ENCODE peak calls at places on chromosomes 2 and 18, in eight cellular contexts. One of them, this sample, is unnamed.

GRCh38 chr2:28809927-28810326 is 707 bp upstream of the SPDYA start:
- DNase-seq in GOT3: no peak
- DNase-seq in NB4: peak
- DNase-seq in head of caudate nucleus: no peak
- DNase-seq in RWPE1: no peak
- DNase-seq in amniotic stem cell: no peak
- DNase-seq in Panc1: no peak
- DNase-seq in Right ventricle myocardium inferior: no peak
- DNase-seq in this sample: no peak

GRCh38 chr2:231708773-231709635 is 679 bp downstream of the PTMA start:
- DNase-seq in GOT3: peak
- DNase-seq in NB4: peak
- DNase-seq in head of caudate nucleus: peak
- DNase-seq in RWPE1: no peak
- DNase-seq in amniotic stem cell: no peak
- DNase-seq in Panc1: no peak
- DNase-seq in Right ventricle myocardium inferior: peak
- DNase-seq in this sample: no peak

GRCh38 chr2:181785677-181786344 is 105.5 kb upstream of the NEUROD1 start:
- DNase-seq in GOT3: no peak
- DNase-seq in NB4: no peak
- DNase-seq in head of caudate nucleus: no peak
- DNase-seq in RWPE1: peak
- DNase-seq in amniotic stem cell: no peak
- DNase-seq in Panc1: no peak
- DNase-seq in Right ventricle myocardium inferior: no peak
- DNase-seq in this sample: no peak

GRCh38 chr2:74226648-74227213 is 28.3 kb downstream of the MTHFD2 start:
- DNase-seq in GOT3: no peak
- DNase-seq in NB4: no peak
- DNase-seq in head of caudate nucleus: no peak
- DNase-seq in RWPE1: peak
- DNase-seq in amniotic stem cell: no peak
- DNase-seq in Panc1: no peak
- DNase-seq in Right ventricle myocardium inferior: no peak
- DNase-seq in this sample: no peak

GRCh38 chr2:1891147-1891546 is 146.8 kb upstream of the PXDN start:
- DNase-seq in GOT3: no peak
- DNase-seq in NB4: no peak
- DNase-seq in head of caudate nucleus: no peak
- DNase-seq in RWPE1: no peak
- DNase-seq in amniotic stem cell: no peak
- DNase-seq in Panc1: no peak
- DNase-seq in Right ventricle myocardium inferior: no peak
- DNase-seq in this sample: no peak

GRCh38 chr2:232629201-232629475 is 4.3 kb upstream of the EFHD1 start:
- DNase-seq in GOT3: no peak
- DNase-seq in NB4: no peak
- DNase-seq in head of caudate nucleus: no peak
- DNase-seq in RWPE1: no peak
- DNase-seq in amniotic stem cell: no peak
- DNase-seq in Panc1: no peak
- DNase-seq in Right ventricle myocardium inferior: no peak
- DNase-seq in this sample: no peak

GRCh38 chr2:88694015-88694414 is 2.5 kb downstream of the RPIA start:
- DNase-seq in GOT3: no peak
- DNase-seq in NB4: peak
- DNase-seq in head of caudate nucleus: no peak
- DNase-seq in RWPE1: no peak
- DNase-seq in amniotic stem cell: no peak
- DNase-seq in Panc1: no peak
- DNase-seq in Right ventricle myocardium inferior: no peak
- DNase-seq in this sample: peak

GRCh38 chr2:160246356-160246755 is 46.3 kb upstream of the ITGB6 start:
- DNase-seq in GOT3: no peak
- DNase-seq in NB4: no peak
- DNase-seq in head of caudate nucleus: no peak
- DNase-seq in RWPE1: no peak
- DNase-seq in amniotic stem cell: no peak
- DNase-seq in Panc1: no peak
- DNase-seq in Right ventricle myocardium inferior: no peak
- DNase-seq in this sample: no peak

GRCh38 chr18:9846162-9846915 is 39.4 kb upstream of the TXNDC2 start:
- DNase-seq in GOT3: no peak
- DNase-seq in NB4: no peak
- DNase-seq in head of caudate nucleus: no peak
- DNase-seq in RWPE1: no peak
- DNase-seq in amniotic stem cell: no peak
- DNase-seq in Panc1: no peak
- DNase-seq in Right ventricle myocardium inferior: no peak
- DNase-seq in this sample: no peak

GRCh38 chr2:173884403-173884802 is 80.8 kb downstream of the SP3 start:
- DNase-seq in GOT3: no peak
- DNase-seq in NB4: peak
- DNase-seq in head of caudate nucleus: peak
- DNase-seq in RWPE1: peak
- DNase-seq in amniotic stem cell: peak
- DNase-seq in Panc1: peak
- DNase-seq in Right ventricle myocardium inferior: no peak
- DNase-seq in this sample: no peak

GRCh38 chr2:80112790-80113189 is 191.8 kb downstream of the LRRTM1 start:
- DNase-seq in GOT3: no peak
- DNase-seq in NB4: no peak
- DNase-seq in head of caudate nucleus: no peak
- DNase-seq in RWPE1: no peak
- DNase-seq in amniotic stem cell: no peak
- DNase-seq in Panc1: no peak
- DNase-seq in Right ventricle myocardium inferior: no peak
- DNase-seq in this sample: no peak

GRCh38 chr2:215711484-215712034 is 275.7 kb upstream of the FN1 start:
- DNase-seq in GOT3: no peak
- DNase-seq in NB4: peak
- DNase-seq in head of caudate nucleus: no peak
- DNase-seq in RWPE1: no peak
- DNase-seq in amniotic stem cell: no peak
- DNase-seq in Panc1: no peak
- DNase-seq in Right ventricle myocardium inferior: no peak
- DNase-seq in this sample: peak

GRCh38 chr2:174964404-174964803 is 40.8 kb downstream of the CHN1 start:
- DNase-seq in GOT3: no peak
- DNase-seq in NB4: no peak
- DNase-seq in head of caudate nucleus: no peak
- DNase-seq in RWPE1: no peak
- DNase-seq in amniotic stem cell: no peak
- DNase-seq in Panc1: no peak
- DNase-seq in Right ventricle myocardium inferior: no peak
- DNase-seq in this sample: no peak

GRCh38 chr2:226040344-226040743 is 640.8 kb downstream of the NYAP2 start:
- DNase-seq in GOT3: no peak
- DNase-seq in NB4: no peak
- DNase-seq in head of caudate nucleus: no peak
- DNase-seq in RWPE1: no peak
- DNase-seq in amniotic stem cell: no peak
- DNase-seq in Panc1: no peak
- DNase-seq in Right ventricle myocardium inferior: no peak
- DNase-seq in this sample: no peak

GRCh38 chr2:28639836-28640235 is 111.8 kb upstream of the PPP1CB start:
- DNase-seq in GOT3: no peak
- DNase-seq in NB4: no peak
- DNase-seq in head of caudate nucleus: no peak
- DNase-seq in RWPE1: no peak
- DNase-seq in amniotic stem cell: no peak
- DNase-seq in Panc1: no peak
- DNase-seq in Right ventricle myocardium inferior: no peak
- DNase-seq in this sample: no peak

GRCh38 chr2:237171396-237171795 is 85.7 kb downstream of the COPS8 start:
- DNase-seq in GOT3: no peak
- DNase-seq in NB4: peak
- DNase-seq in head of caudate nucleus: no peak
- DNase-seq in RWPE1: peak
- DNase-seq in amniotic stem cell: peak
- DNase-seq in Panc1: peak
- DNase-seq in Right ventricle myocardium inferior: no peak
- DNase-seq in this sample: peak

GRCh38 chr18:58117685-58118403 is 73.8 kb downstream of the NEDD4L start:
- DNase-seq in GOT3: no peak
- DNase-seq in NB4: peak
- DNase-seq in head of caudate nucleus: no peak
- DNase-seq in RWPE1: peak
- DNase-seq in amniotic stem cell: no peak
- DNase-seq in Panc1: peak
- DNase-seq in Right ventricle myocardium inferior: no peak
- DNase-seq in this sample: no peak

GRCh38 chr2:17171446-17172049 is 346.7 kb downstream of the RAD51AP2 start:
- DNase-seq in GOT3: no peak
- DNase-seq in NB4: peak
- DNase-seq in head of caudate nucleus: peak
- DNase-seq in RWPE1: peak
- DNase-seq in amniotic stem cell: peak
- DNase-seq in Panc1: peak
- DNase-seq in Right ventricle myocardium inferior: no peak
- DNase-seq in this sample: no peak

GRCh38 chr2:121873870-121874269 is 118.4 kb downstream of the TSN start:
- DNase-seq in GOT3: no peak
- DNase-seq in NB4: no peak
- DNase-seq in head of caudate nucleus: no peak
- DNase-seq in RWPE1: no peak
- DNase-seq in amniotic stem cell: no peak
- DNase-seq in Panc1: no peak
- DNase-seq in Right ventricle myocardium inferior: no peak
- DNase-seq in this sample: no peak

GRCh38 chr2:105734762-105735538 is 9.8 kb upstream of the NCK2 start:
- DNase-seq in GOT3: no peak
- DNase-seq in NB4: no peak
- DNase-seq in head of caudate nucleus: no peak
- DNase-seq in RWPE1: no peak
- DNase-seq in amniotic stem cell: no peak
- DNase-seq in Panc1: no peak
- DNase-seq in Right ventricle myocardium inferior: no peak
- DNase-seq in this sample: peak

GRCh38 chr2:85631316-85631715 is 15.3 kb downstream of the USP39 start:
- DNase-seq in GOT3: no peak
- DNase-seq in NB4: no peak
- DNase-seq in head of caudate nucleus: no peak
- DNase-seq in RWPE1: no peak
- DNase-seq in amniotic stem cell: no peak
- DNase-seq in Panc1: no peak
- DNase-seq in Right ventricle myocardium inferior: no peak
- DNase-seq in this sample: no peak

GRCh38 chr2:110116033-110116710 is 550 bp upstream of the MALL start:
- DNase-seq in GOT3: no peak
- DNase-seq in NB4: no peak
- DNase-seq in head of caudate nucleus: peak
- DNase-seq in RWPE1: no peak
- DNase-seq in amniotic stem cell: no peak
- DNase-seq in Panc1: no peak
- DNase-seq in Right ventricle myocardium inferior: no peak
- DNase-seq in this sample: no peak

GRCh38 chr2:188292446-188293239 is 969 bp downstream of the GULP1 start:
- DNase-seq in GOT3: peak
- DNase-seq in NB4: no peak
- DNase-seq in head of caudate nucleus: peak
- DNase-seq in RWPE1: peak
- DNase-seq in amniotic stem cell: peak
- DNase-seq in Panc1: peak
- DNase-seq in Right ventricle myocardium inferior: peak
- DNase-seq in this sample: no peak

GRCh38 chr2:2229898-2230817 is 100.9 kb downstream of the MYT1L start:
- DNase-seq in GOT3: no peak
- DNase-seq in NB4: peak
- DNase-seq in head of caudate nucleus: peak
- DNase-seq in RWPE1: no peak
- DNase-seq in amniotic stem cell: no peak
- DNase-seq in Panc1: no peak
- DNase-seq in Right ventricle myocardium inferior: peak
- DNase-seq in this sample: no peak

GRCh38 chr2:186068154-186068826 is 329.7 kb downstream of the FSIP2 start:
- DNase-seq in GOT3: no peak
- DNase-seq in NB4: peak
- DNase-seq in head of caudate nucleus: no peak
- DNase-seq in RWPE1: no peak
- DNase-seq in amniotic stem cell: no peak
- DNase-seq in Panc1: no peak
- DNase-seq in Right ventricle myocardium inferior: no peak
- DNase-seq in this sample: peak

GRCh38 chr2:187481543-187481942 is 33.5 kb upstream of the CALCRL start:
- DNase-seq in GOT3: no peak
- DNase-seq in NB4: no peak
- DNase-seq in head of caudate nucleus: no peak
- DNase-seq in RWPE1: no peak
- DNase-seq in amniotic stem cell: no peak
- DNase-seq in Panc1: no peak
- DNase-seq in Right ventricle myocardium inferior: no peak
- DNase-seq in this sample: no peak

GRCh38 chr18:42477261-42477660 is 522.2 kb downstream of the PIK3C3 start:
- DNase-seq in GOT3: no peak
- DNase-seq in NB4: no peak
- DNase-seq in head of caudate nucleus: no peak
- DNase-seq in RWPE1: no peak
- DNase-seq in amniotic stem cell: no peak
- DNase-seq in Panc1: no peak
- DNase-seq in Right ventricle myocardium inferior: no peak
- DNase-seq in this sample: no peak

GRCh38 chr2:26284132-26284531 is 39.4 kb downstream of the HADHB start:
- DNase-seq in GOT3: no peak
- DNase-seq in NB4: no peak
- DNase-seq in head of caudate nucleus: no peak
- DNase-seq in RWPE1: peak
- DNase-seq in amniotic stem cell: no peak
- DNase-seq in Panc1: no peak
- DNase-seq in Right ventricle myocardium inferior: no peak
- DNase-seq in this sample: no peak

GRCh38 chr18:34970106-34970505 is 71.1 kb upstream of the MAPRE2 start:
- DNase-seq in GOT3: no peak
- DNase-seq in NB4: no peak
- DNase-seq in head of caudate nucleus: no peak
- DNase-seq in RWPE1: no peak
- DNase-seq in amniotic stem cell: no peak
- DNase-seq in Panc1: no peak
- DNase-seq in Right ventricle myocardium inferior: no peak
- DNase-seq in this sample: no peak

GRCh38 chr2:675982-676646 is 1.1 kb downstream of the TMEM18 start:
- DNase-seq in GOT3: peak
- DNase-seq in NB4: peak
- DNase-seq in head of caudate nucleus: peak
- DNase-seq in RWPE1: peak
- DNase-seq in amniotic stem cell: peak
- DNase-seq in Panc1: peak
- DNase-seq in Right ventricle myocardium inferior: peak
- DNase-seq in this sample: peak

GRCh38 chr2:44642123-44642857 is 280.5 kb downstream of the CAMKMT start:
- DNase-seq in GOT3: no peak
- DNase-seq in NB4: no peak
- DNase-seq in head of caudate nucleus: no peak
- DNase-seq in RWPE1: no peak
- DNase-seq in amniotic stem cell: no peak
- DNase-seq in Panc1: no peak
- DNase-seq in Right ventricle myocardium inferior: no peak
- DNase-seq in this sample: no peak

GRCh38 chr18:34729740-34730338 is 19.7 kb downstream of the DTNA start:
- DNase-seq in GOT3: no peak
- DNase-seq in NB4: peak
- DNase-seq in head of caudate nucleus: no peak
- DNase-seq in RWPE1: no peak
- DNase-seq in amniotic stem cell: no peak
- DNase-seq in Panc1: no peak
- DNase-seq in Right ventricle myocardium inferior: no peak
- DNase-seq in this sample: no peak

GRCh38 chr2:131801210-131801744 is 273.6 kb downstream of the CCDC74A start:
- DNase-seq in GOT3: no peak
- DNase-seq in NB4: peak
- DNase-seq in head of caudate nucleus: no peak
- DNase-seq in RWPE1: no peak
- DNase-seq in amniotic stem cell: no peak
- DNase-seq in Panc1: no peak
- DNase-seq in Right ventricle myocardium inferior: no peak
- DNase-seq in this sample: no peak

GRCh38 chr2:135238651-135239050 is 186.6 kb downstream of the RAB3GAP1 start:
- DNase-seq in GOT3: no peak
- DNase-seq in NB4: no peak
- DNase-seq in head of caudate nucleus: no peak
- DNase-seq in RWPE1: no peak
- DNase-seq in amniotic stem cell: no peak
- DNase-seq in Panc1: no peak
- DNase-seq in Right ventricle myocardium inferior: no peak
- DNase-seq in this sample: no peak